ENCODE peak calls at places on chromosomes 4 and X, in four cellular contexts. R, Y, O and L are unnamed samples.

GRCh38 chr4:138897818-138898226 is 117.8 kb upstream of the NOCT start:
- DNase-seq in R (no peak), Y (no peak), O (no peak), L (no peak)

GRCh38 chr4:4457803-4458550 is 71.1 kb downstream of the NSG1 start:
- DNase-seq in R (no peak), Y (no peak), O (no peak), L (no peak)

GRCh38 chr4:108383157-108383556 is 214.4 kb upstream of the LEF1 start:
- DNase-seq in R (no peak), Y (no peak), O (no peak), L (no peak)

GRCh38 chrX:4675686-4676300 is 962.3 kb upstream of the PRKX start:
- DNase-seq in R (no peak), Y (no peak), O (no peak), L (no peak)

GRCh38 chr4:26325191-26325590 is 4.4 kb downstream of the RBPJ start:
- DNase-seq in R (no peak), Y (peak; percentile 36), O (no peak), L (no peak)

GRCh38 chr4:137794779-137795178 is 262.5 kb upstream of the PCDH18 start:
- DNase-seq in R (no peak), Y (no peak), O (no peak), L (no peak)

GRCh38 chrX:20680998-20681397 is 414.3 kb upstream of the RPS6KA3 start:
- DNase-seq in R (no peak), Y (no peak), O (no peak), L (no peak)

GRCh38 chrX:43741843-43742573 is 85.9 kb downstream of the MAOA start:
- DNase-seq in R (no peak), Y (no peak), O (no peak), L (no peak)

GRCh38 chrX:136310411-136310810 is 9.6 kb downstream of the ADGRG4 start:
- DNase-seq in R (no peak), Y (no peak), O (no peak), L (no peak)

GRCh38 chrX:21711848-21712197 is 46.1 kb downstream of the SMPX start:
- DNase-seq in R (no peak), Y (no peak), O (no peak), L (no peak)

GRCh38 chr4:27515140-27515539 is 654.5 kb downstream of the STIM2 start:
- DNase-seq in R (no peak), Y (no peak), O (no peak), L (no peak)

GRCh38 chr4:127139788-127140286 is 492.9 kb upstream of the INTU start:
- DNase-seq in R (no peak), Y (no peak), O (no peak), L (no peak)

GRCh38 chr4:21811576-21811975 is 137.0 kb downstream of the KCNIP4 start:
- DNase-seq in R (no peak), Y (no peak), O (no peak), L (no peak)

GRCh38 chrX:11450354-11450753 is 157.1 kb downstream of the AMELX start:
- DNase-seq in R (no peak), Y (no peak), O (no peak), L (no peak)

DNA sequence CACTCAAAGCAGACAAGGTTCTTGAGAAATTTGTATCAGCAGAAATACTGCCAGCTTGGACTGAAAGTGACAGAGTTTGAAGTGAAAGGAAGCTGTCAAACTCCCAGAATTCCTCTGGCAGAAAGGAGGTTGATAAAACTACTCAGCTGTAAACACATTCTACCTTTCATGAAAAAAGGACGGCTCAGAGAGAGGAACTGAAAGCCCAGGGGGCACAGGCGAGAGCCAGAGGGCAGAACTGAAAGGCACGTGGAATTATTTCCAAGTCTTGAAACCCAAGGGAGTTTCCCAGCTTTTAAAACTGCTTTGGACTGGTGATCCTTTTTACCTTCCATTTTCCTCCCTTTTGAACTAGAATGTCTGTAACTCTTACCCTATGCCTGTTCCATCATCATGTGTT is 14.5 kb upstream of the MED14 start:
- DNase-seq in R (no peak), Y (no peak), O (no peak), L (no peak)
- TF ChIP-seq CTCF in R (no peak), Y (no peak), O (no peak), L (no peak)

DNA sequence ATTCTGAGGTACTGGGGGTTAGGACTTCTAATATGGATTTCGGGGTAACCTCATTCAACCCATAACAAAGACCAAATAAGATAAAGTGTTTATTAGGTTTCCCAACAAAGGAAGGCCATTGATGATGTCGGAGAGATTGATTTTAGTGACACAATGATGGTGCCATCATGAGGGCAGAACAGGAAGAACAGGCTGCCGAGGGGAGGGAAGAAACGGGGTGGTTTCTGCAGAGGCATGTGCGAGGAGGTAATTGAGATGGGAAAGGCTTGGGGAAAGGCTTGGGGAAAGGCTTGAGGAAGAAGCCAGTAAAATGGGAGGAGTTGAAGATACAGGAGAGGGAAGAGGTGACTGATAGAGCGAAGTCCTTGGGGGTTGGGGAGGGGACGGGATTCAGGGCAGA is 6.2 kb downstream of the HPSE start:
- DNase-seq in R (no peak), Y (peak; percentile 10), O (no peak), L (no peak)
- TF ChIP-seq CTCF in R (no peak), Y (peak; percentile 42), O (no peak), L (no peak)

DNA sequence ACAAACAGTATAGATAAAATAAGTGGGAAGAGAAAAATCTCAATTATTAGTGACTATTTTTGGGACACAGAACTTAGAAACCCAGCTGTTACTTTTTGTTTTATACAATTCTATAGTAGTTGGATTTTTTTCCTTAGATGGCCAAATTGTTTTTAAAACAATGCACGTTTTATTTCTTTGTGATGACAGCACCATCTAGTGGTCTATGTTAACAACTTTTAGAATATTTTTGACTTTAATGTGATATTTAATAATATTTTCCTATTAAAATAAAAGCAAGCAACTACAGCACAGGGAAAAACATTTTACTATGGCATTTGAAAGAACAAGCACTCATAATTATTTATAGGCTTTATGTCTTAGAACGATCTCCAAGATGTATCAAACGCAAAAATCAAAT is 5.6 kb upstream of the SMIM31 start:
- DNase-seq in R (no peak), Y (no peak), O (no peak), L (no peak)
- TF ChIP-seq CTCF in R (peak; percentile 41), Y (no peak), O (peak; percentile 55), L (peak; percentile 73)

DNA sequence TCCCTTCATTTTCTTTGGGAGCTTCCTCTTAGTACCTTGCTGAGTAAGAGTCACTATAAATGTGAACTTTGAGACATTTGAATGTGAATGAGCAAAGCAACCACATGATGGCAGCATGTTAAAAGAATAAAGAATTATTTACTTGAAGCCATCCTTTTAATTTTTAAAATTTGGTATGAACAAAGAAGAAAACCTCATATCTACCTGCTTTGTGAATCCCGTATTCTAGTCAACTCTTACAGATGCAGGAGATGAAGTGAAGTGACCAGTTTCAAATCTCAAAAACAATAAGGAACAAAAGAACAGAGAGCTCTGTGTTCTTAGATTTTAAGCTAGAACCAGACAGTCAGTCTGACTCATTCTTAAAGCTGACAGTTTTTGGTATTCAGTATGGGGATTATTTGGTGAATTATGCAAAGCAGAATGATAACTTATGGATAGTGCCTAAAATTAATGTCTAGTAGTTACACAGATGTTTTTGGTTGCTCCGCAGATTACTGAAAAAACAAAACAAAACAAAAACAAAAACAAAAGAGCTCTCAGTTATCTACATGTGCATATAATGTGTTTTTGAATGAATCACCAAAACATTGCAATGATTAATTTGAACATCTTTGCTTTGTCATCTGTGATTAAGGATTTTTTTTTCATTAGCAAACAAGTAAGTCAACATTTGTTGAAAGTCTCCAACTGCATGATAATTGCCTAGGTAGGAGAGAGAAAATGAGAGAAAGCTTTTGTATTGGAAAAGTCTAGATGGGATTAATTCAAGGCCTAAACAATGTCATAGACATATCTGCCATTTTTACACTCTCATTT is 48.2 kb upstream of the H2AZ1 start:
- DNase-seq in R (no peak), Y (no peak), O (no peak), L (no peak)
- TF ChIP-seq CTCF in R (peak; percentile 38), Y (peak; percentile 23), O (peak; percentile 33), L (peak; percentile 19)

DNA sequence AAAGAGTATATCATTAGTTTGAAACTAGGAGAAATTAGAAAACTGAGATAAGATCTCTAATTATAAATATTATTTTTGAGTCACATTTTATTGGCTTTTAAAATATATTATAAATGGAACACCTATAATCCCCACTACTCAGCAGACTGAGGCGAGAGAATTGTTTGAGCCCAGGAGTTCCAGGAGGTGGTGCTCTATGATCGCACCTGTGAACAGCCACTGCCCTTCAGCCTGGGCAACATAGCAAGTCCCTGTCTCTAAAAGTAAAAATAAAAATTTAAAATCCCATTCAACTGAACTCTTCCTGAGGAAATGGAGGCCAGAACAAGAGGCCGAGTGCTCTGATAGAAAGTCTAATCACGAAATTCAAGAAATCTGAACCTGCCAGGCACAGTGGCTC is 6.3 kb upstream of the C4orf36 start:
- DNase-seq in R (no peak), Y (peak; percentile 29), O (no peak), L (no peak)
- TF ChIP-seq CTCF in R (no peak), Y (peak; percentile 34), O (peak; percentile 17), L (no peak)

GRCh38 chr4:182448281-182449151 is 205.3 kb downstream of the TENM3 start:
- DNase-seq in R (peak; percentile 89), Y (peak; percentile 94), O (peak; percentile 95), L (peak; percentile 95)
- TF ChIP-seq CTCF in R (no peak), Y (no peak), O (no peak), L (no peak)

GRCh38 chr4:181258569-181258968 is 984.6 kb upstream of the TENM3 start:
- DNase-seq in R (no peak), Y (no peak), O (no peak), L (no peak)

GRCh38 chr4:181264908-181265307 is 978.3 kb upstream of the TENM3 start:
- DNase-seq in R (no peak), Y (no peak), O (no peak), L (peak; percentile 19)

GRCh38 chr4:181259081-181259480 is 984.1 kb upstream of the TENM3 start:
- DNase-seq in R (no peak), Y (no peak), O (no peak), L (no peak)

GRCh38 chr4:181261279-181261678 is 981.9 kb upstream of the TENM3 start:
- DNase-seq in R (no peak), Y (no peak), O (no peak), L (no peak)
- TF ChIP-seq CTCF in R (no peak), Y (peak; percentile 45), O (no peak), L (no peak)

DNA sequence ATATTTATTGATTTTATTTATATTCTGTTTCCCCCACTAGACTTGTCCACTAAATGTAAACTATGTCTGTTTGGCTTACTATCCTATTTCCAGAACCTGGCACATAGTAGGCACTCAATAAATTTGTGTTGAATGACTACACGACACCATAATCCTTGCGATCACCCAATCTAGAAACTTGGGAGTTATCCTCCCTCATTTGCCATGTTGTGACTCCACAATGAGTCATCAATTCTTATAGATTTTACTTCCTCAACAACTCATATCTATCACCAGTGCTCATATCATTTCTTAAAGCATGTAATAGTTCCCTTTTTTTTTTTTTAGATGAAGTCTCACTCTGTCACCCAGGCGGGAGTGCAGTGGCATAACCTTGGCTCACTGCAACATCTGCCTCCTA is 39.9 kb upstream of the VAMP7 start:
- DNase-seq in R (no peak), Y (no peak), O (no peak), L (no peak)
- TF ChIP-seq CTCF in R (no peak), Y (no peak), O (no peak), L (no peak)

DNA sequence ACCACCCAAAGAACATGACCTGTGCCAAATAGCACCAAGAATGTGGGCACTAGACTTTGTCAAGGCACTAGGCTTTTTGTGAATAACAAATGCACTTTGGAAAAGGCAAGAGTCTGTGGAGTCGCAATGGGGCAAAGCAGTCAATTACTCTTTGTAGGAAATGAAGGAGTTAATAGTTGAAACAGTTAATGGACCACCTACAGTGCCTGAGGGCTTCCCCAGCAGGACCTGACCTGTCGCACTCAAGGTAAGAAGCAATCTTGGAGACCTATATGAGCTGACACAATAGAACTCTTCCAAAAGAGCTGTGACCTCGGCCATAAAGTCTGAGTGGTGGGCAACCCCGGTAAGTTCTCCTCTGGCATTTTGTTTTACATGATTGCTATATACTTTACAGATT is 49.2 kb upstream of the CAPN6 start:
- DNase-seq in R (no peak), Y (no peak), O (no peak), L (no peak)
- TF ChIP-seq CTCF in R (no peak), Y (no peak), O (no peak), L (no peak)